ENCODE peak calls at places on chromosomes 11 and 22, in four cellular contexts. M, C, W and G are unnamed samples.

GRCh38 chr22:38963872-38964271 is 6.5 kb downstream of the APOBEC3A start:
- DNase-seq in M (no peak), C (no peak), W (no peak), G (no peak)

GRCh38 chr11:57779275-57779674 is 17.7 kb downstream of the CTNND1 start:
- DNase-seq in M (peak; percentile 71), C (peak; percentile 63), W (no peak), G (no peak)

GRCh38 chr11:94926698-94927237 is 46.6 kb downstream of the CWC15 start:
- DNase-seq in M (peak; percentile 94), C (peak; percentile 94), W (no peak), G (no peak)

GRCh38 chr22:23522642-23523251 is 57.3 kb downstream of the IGLL1 start:
- DNase-seq in M (peak; percentile 15), C (no peak), W (no peak), G (no peak)

GRCh38 chr22:33105501-33105911 is 47.3 kb upstream of the SYN3 start:
- DNase-seq in M (no peak), C (peak; percentile 28), W (no peak), G (no peak)

GRCh38 chr11:28537822-28538221 is 429.6 kb downstream of the METTL15 start:
- DNase-seq in M (no peak), C (peak; percentile 65), W (no peak), G (no peak)

GRCh38 chr11:18617688-18618340 is 16.3 kb downstream of the SPTY2D1 start:
- DNase-seq in M (peak; percentile 3), C (peak; percentile 71), W (no peak), G (no peak)

GRCh38 chr11:61575886-61576516 is 4.9 kb downstream of the SYT7 start:
- DNase-seq in M (no peak), C (no peak), W (no peak), G (no peak)

GRCh38 chr11:70466154-70466553 is 67.8 kb downstream of the CTTN start:
- DNase-seq in M (no peak), C (peak; percentile 15), W (peak; percentile 30), G (no peak)

GRCh38 chr11:111602865-111603632 is 800 bp downstream of the SIK2 start:
- DNase-seq in M (no peak), C (peak; percentile 43), W (peak; percentile 44), G (no peak)

GRCh38 chr22:50247748-50248147 is 2.9 kb upstream of the TUBGCP6 start:
- DNase-seq in M (peak; percentile 45), C (peak; percentile 61), W (peak; percentile 56), G (no peak)

GRCh38 chr11:88779551-88779950 is 286.2 kb downstream of the GRM5 start:
- DNase-seq in M (no peak), C (peak; percentile 92), W (no peak), G (no peak)

GRCh38 chr22:44391481-44392445 is 79.0 kb upstream of the SHISAL1 start:
- DNase-seq in M (no peak), C (no peak), W (no peak), G (no peak)

GRCh38 chr11:110907629-110908028 is 195.4 kb upstream of the ARHGAP20 start:
- DNase-seq in M (peak; percentile 61), C (peak; percentile 98), W (no peak), G (peak; percentile 62)

GRCh38 chr11:36391062-36391461 is 95.0 kb downstream of the PRR5L start:
- DNase-seq in M (no peak), C (no peak), W (no peak), G (no peak)

GRCh38 chr11:43555811-43556210 is 124.7 kb upstream of the HSD17B12 start:
- DNase-seq in M (no peak), C (peak; percentile 37), W (no peak), G (no peak)

GRCh38 chr11:44812971-44813370 is 86.2 kb downstream of the TSPAN18 start:
- DNase-seq in M (peak; percentile 63), C (no peak), W (no peak), G (no peak)

GRCh38 chr22:30837531-30837930 is 131.0 kb downstream of the MORC2 start:
- DNase-seq in M (no peak), C (no peak), W (no peak), G (no peak)

GRCh38 chr22:50078246-50078645 is 7.0 kb downstream of the MLC1 start:
- DNase-seq in M (no peak), C (no peak), W (no peak), G (no peak)

GRCh38 chr11:65654375-65655349 is 8.1 kb downstream of the RELA start:
- DNase-seq in M (no peak), C (no peak), W (no peak), G (no peak)

GRCh38 chr11:83865636-83866461 is 579.7 kb upstream of the CCDC90B start:
- DNase-seq in M (no peak), C (peak; percentile 49), W (no peak), G (no peak)

GRCh38 chr11:27914080-27914479 is 193.9 kb downstream of the KIF18A start:
- DNase-seq in M (no peak), C (peak; percentile 67), W (no peak), G (no peak)

GRCh38 chr11:117950999-117951961 is 22.1 kb upstream of the TMPRSS13 start:
- DNase-seq in M (no peak), C (no peak), W (no peak), G (no peak)

GRCh38 chr11:62664405-62665074 is 470 bp downstream of the C11orf98 start:
- DNase-seq in M (no peak), C (peak; percentile 50), W (peak; percentile 53), G (no peak)

GRCh38 chr22:46862418-46863324 is 100.2 kb downstream of the TBC1D22A start:
- DNase-seq in M (no peak), C (no peak), W (no peak), G (no peak)

GRCh38 chr22:46635756-46636155 is 15.6 kb downstream of the GRAMD4 start:
- DNase-seq in M (no peak), C (no peak), W (no peak), G (no peak)

GRCh38 chr11:15607361-15608036 is 492.8 kb downstream of the INSC start:
- DNase-seq in M (no peak), C (no peak), W (no peak), G (no peak)

GRCh38 chr22:49547751-49548239 is 279.9 kb downstream of the BRD1 start:
- DNase-seq in M (no peak), C (no peak), W (no peak), G (no peak)

DNA sequence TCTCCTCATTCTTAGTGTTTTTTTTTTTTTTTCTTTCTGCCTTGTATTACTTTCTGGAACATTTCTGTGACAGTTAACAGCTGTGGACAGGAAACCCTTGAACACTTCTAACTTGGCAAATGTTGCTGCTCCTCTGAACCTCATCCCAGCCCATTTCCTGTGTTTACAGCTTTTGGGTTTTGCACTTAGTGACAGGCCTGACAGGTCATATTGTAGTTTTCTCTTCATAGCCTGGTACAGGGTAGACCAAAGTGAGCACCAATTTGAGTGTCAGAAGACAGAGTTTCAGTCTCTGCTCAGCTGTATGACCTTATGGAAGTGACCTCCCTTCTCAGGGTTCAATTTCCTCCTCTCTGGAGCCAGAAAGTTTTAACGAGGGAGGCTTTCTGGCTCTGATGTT is 91.6 kb downstream of the STIM1 start:
- DNase-seq in M (peak; percentile 77), C (peak; percentile 67), W (no peak), G (no peak)
- H3K9ac ChIP-seq in M (no peak overlapping the region), C (no peak overlapping the region), W (no peak overlapping the region), G (no peak overlapping the region)

GRCh38 chr11:64459016-64459415 is 100.1 kb downstream of the RPS6KA4 start:
- DNase-seq in M (no peak), C (peak; percentile 11), W (no peak), G (no peak)

GRCh38 chr11:64461081-64461480 is 102.1 kb downstream of the RPS6KA4 start:
- DNase-seq in M (no peak), C (no peak), W (no peak), G (no peak)

GRCh38 chr11:64457416-64458010 is 98.6 kb downstream of the RPS6KA4 start:
- DNase-seq in M (no peak), C (no peak), W (no peak), G (no peak)

GRCh38 chr11:64456509-64457320 is 97.8 kb downstream of the RPS6KA4 start:
- DNase-seq in M (no peak), C (no peak), W (no peak), G (no peak)

DNA sequence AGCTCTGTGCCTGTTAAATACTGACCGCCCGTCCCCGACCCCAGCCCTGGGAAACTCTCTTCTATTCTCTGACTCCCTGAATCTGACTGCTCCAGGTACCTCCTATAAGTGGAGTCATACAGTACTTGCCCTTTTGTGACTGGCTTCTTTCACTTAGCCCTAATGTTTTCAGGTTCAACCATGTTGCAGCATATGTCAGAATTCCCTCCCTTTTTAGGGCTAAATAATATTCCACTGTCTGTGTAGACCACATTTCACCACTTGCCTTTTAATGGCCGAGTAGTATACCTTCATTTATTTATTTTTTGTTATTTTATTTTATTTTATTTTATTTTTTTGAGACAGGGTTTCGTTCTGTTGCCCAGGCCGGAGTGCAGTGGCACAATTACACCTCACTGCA is 100.6 kb downstream of the RPS6KA4 start:
- DNase-seq in M (no peak), C (no peak), W (no peak), G (no peak)
- H3K9me1 ChIP-seq in M (no peaks in the 10 kb centered on the region), C (no peaks in the 10 kb centered on the region), W (peaks cover 7% of the 10 kb centered on the region), G (no peaks in the 10 kb centered on the region)

GRCh38 chr11:13629752-13630151 is 38.7 kb upstream of the FAR1 start:
- DNase-seq in M (no peak), C (no peak), W (no peak), G (no peak)

GRCh38 chr11:13637125-13638119 is 31.0 kb upstream of the FAR1 start:
- DNase-seq in M (no peak), C (no peak), W (no peak), G (no peak)

GRCh38 chr11:13638436-13638835 is 30.0 kb upstream of the FAR1 start:
- DNase-seq in M (no peak), C (no peak), W (no peak), G (no peak)

GRCh38 chr11:13635804-13636203 is 32.7 kb upstream of the FAR1 start:
- DNase-seq in M (no peak), C (no peak), W (no peak), G (no peak)

DNA sequence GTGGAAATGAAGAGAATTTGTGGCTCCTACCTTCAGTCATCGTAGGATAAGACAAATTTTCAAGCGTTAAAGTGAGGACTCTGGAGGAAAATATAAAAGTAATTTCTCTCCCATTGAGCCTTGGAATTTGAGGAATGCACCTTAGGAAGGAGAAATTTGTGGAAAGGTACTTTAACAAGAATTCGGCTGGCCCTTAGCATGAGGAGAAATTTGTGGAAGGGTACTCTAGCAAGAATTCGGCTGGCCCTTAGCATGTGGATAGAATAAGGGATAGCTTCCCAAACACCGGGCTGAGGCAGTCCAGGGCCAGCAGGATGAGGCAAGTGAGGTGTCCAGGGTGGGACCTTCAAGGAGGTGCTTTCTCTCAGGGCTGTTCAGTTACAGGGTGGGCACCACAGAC is 33.2 kb upstream of the FAR1 start:
- DNase-seq in M (no peak), C (no peak), W (no peak), G (no peak)
- H3K4me2 ChIP-seq in M (no peak overlapping the region), C (no peak overlapping the region), W (no peak overlapping the region), G (no peak overlapping the region)

DNA sequence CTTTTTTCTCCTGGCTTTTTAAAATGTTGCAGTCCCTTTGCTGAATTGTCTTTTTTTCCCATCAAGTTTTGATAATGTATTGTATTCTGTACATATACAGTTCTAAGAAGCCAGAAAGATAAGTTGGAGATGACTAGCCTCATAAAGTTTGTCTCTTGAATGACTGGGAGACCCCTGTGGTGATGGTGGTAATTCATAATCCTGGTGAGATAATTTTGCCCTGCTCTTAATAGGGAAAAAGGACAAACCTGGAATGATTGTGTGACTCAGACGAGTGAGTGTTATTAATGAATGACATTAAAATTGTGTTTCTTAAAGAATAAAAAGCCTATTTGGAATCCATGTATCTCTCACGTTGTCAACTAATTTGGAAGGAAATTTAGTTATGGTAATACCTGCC is 1.2 kb downstream of the HIKESHI start:
- DNase-seq in M (peak; percentile 12), C (peak; percentile 11), W (no peak), G (no peak)
- H3K9ac ChIP-seq in M (peak overlapping the region; percentile 75), C (peak overlapping the region; percentile 87), W (no peak overlapping the region), G (peak overlapping the region; percentile 90)

GRCh38 chr11:17573526-17573925 is 26.5 kb downstream of the OTOG start:
- DNase-seq in M (no peak), C (no peak), W (no peak), G (no peak)
- H3K9me1 ChIP-seq in M (no peaks in the 10 kb centered on the region), C (no peaks in the 10 kb centered on the region), W (no peaks in the 10 kb centered on the region), G (no peaks in the 10 kb centered on the region)